ENCODE peak calls at places on chromosomes 13 and 19, in four cellular contexts. U, O, P and N are unnamed samples. For H3K4me1, the result is how much of the 10 kb centered on the place peaks cover.

GRCh38 chr19:3469638-3470499 is 10.5 kb downstream of the SMIM24 start:
- DNase-seq in U (no peak), O (no peak), P (no peak), N (no peak)

GRCh38 chr19:49331616-49332055 is 3.6 kb upstream of the CD37 start:
- DNase-seq in P (no peak), O (peak), U (no peak), N (no peak)

GRCh38 chr13:114099191-114099590 is 33.2 kb downstream of the RASA3 start:
- DNase-seq in U (no peak), P (peak), O (peak), N (peak)

GRCh38 chr19:48630289-48631036 is 6.7 kb downstream of the DBP start:
- DNase-seq in U (no peak), O (peak), P (peak), N (peak)

GRCh38 chr13:109610517-109610916 is 175.9 kb downstream of the IRS2 start:
- DNase-seq in U (peak), P (no peak), O (peak), N (no peak)

GRCh38 chr19:56117889-56118288 is 3.2 kb downstream of the ZNF787 start:
- DNase-seq in P (no peak), U (no peak), O (no peak), N (no peak)

GRCh38 chr13:45333973-45334922 is 6.7 kb downstream of the TPT1 start:
- DNase-seq in P (no peak), U (no peak), O (no peak), N (no peak)

GRCh38 chr13:54373211-54373610 is 1344.6 kb downstream of the OLFM4 start:
- DNase-seq in O (no peak), U (no peak), P (no peak), N (no peak)

GRCh38 chr13:43785681-43786471 is 896 bp downstream of the ENOX1 start:
- DNase-seq in U (no peak), O (peak), P (peak), N (peak)

GRCh38 chr13:34201050-34201913 is 383.3 kb downstream of the RFC3 start:
- DNase-seq in U (no peak), O (no peak), P (no peak), N (no peak)

GRCh38 chr13:27631156-27631555 is 9.5 kb downstream of the POLR1D start:
- DNase-seq in O (no peak), P (no peak), U (no peak), N (no peak)

GRCh38 chr19:44003461-44004134 is 841 bp downstream of the ZNF230 start:
- DNase-seq in P (no peak), U (no peak), O (no peak), N (no peak)

GRCh38 chr19:17539288-17540117 is 15.9 kb upstream of the COLGALT1 start:
- DNase-seq in O (peak), P (peak), U (peak), N (peak)

GRCh38 chr13:51437550-51438127 is 15.2 kb downstream of the INTS6 start:
- DNase-seq in O (no peak), U (no peak), P (no peak), N (no peak)

GRCh38 chr13:102089177-102089576 is 312.7 kb downstream of the FGF14 start:
- DNase-seq in P (no peak), O (no peak), U (no peak), N (no peak)

GRCh38 chr13:24263652-24264051 is 45.7 kb upstream of the C1QTNF9 start:
- DNase-seq in O (no peak), P (no peak), U (no peak), N (no peak)

GRCh38 chr13:101258071-101258470 is 158.2 kb downstream of the NALCN start:
- DNase-seq in U (no peak), P (no peak), O (no peak), N (no peak)

GRCh38 chr13:100075700-100076587 is 12.9 kb upstream of the PCCA start:
- DNase-seq in O (no peak), U (no peak), P (no peak), N (no peak)

GRCh38 chr19:17091758-17092333 is 16.3 kb downstream of the MYO9B start:
- DNase-seq in O (peak), U (no peak), P (peak), N (no peak)

GRCh38 chr19:10826236-10826635 is 9.8 kb downstream of the TMED1 start:
- DNase-seq in P (no peak), O (no peak), U (no peak), N (no peak)

GRCh38 chr19:8635422-8635821 is 5.0 kb downstream of the NFILZ start:
- DNase-seq in O (no peak), U (no peak), P (no peak), N (no peak)

GRCh38 chr13:25213716-25214115 is 41.6 kb upstream of the AMER2 start:
- DNase-seq in U (no peak), P (no peak), O (no peak), N (no peak)

GRCh38 chr19:47124937-47125668 is 5.5 kb upstream of the SAE1 start:
- DNase-seq in O (peak), P (no peak), U (no peak), N (no peak)

GRCh38 chr19:15436826-15437110 is 13.0 kb downstream of the WIZ start:
- DNase-seq in U (no peak), P (no peak), O (no peak), N (peak)

GRCh38 chr13:30715837-30716236 is 19.5 kb upstream of the ALOX5AP start:
- DNase-seq in O (no peak), U (no peak), P (peak), N (no peak)

GRCh38 chr13:90899411-90899810 is 448.1 kb upstream of the MIR17HG start:
- DNase-seq in O (no peak), P (no peak), U (no peak), N (no peak)

GRCh38 chr19:5339470-5339949 is 1.1 kb downstream of the PTPRS start:
- DNase-seq in O (no peak), U (no peak), P (no peak), N (no peak)
- H3K4me3 ChIP-seq in O (peak), U (peak), P (peak), N (peak)

DNA sequence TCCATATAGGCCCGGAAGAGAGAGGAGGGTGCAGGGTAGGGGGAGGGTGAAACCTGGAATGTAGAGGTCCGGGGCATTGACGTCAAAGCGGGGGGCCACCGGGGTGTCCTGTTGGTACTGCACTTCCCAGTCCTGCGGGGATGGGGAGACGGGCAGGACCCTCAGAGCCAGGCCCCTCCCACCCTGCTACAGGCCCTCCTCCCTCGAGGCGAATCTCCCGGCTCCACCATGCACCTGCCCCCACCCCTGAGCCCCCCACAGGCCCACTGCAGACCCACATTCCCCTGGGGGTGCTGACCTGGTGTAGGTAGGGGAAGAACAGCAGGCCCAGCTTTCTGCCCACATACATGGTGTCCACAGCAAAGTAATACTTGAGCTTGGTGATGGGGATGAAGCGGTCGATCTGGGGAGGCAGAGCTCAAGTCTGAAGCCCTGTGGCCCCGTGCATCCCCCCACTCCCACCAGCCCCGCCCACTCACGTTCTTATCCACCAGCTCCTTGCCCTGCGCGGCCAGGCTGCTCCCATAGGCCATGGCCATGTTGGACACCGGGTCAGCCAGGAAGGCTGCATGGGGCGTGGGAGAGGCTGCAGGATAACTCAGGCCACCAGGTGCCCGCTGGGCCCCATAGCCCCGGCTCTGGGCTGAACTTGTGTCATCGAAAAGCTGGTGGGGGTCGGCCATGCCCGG is 5.0 kb downstream of the C19orf33 start:
- DNase-seq in O (no peak), P (no peak), U (no peak), N (no peak)
- TF ChIP-seq POLR2A in O (no peak), P (no peak), U (no peak), N (no peak)

GRCh38 chr13:82850644-82851043 is 1031.6 kb downstream of the SLITRK1 start:
- DNase-seq in O (no peak), P (no peak), U (no peak), N (no peak)

GRCh38 chr13:82848766-82849165 is 1033.5 kb downstream of the SLITRK1 start:
- DNase-seq in U (no peak), P (no peak), O (no peak), N (no peak)

GRCh38 chr13:82847595-82847994 is 1034.7 kb downstream of the SLITRK1 start:
- DNase-seq in U (no peak), P (no peak), O (no peak), N (no peak)
- H3K4me1 ChIP-seq in U (under half), P (under half), O (under half), N (under half)

GRCh38 chr19:35346193-35347052 is 1.3 kb upstream of the FFAR1 start:
- DNase-seq in O (peak), P (no peak), U (no peak), N (no peak)

GRCh38 chr19:35349614-35350521 is 2.2 kb downstream of the FFAR1 start:
- DNase-seq in P (no peak), O (peak), U (no peak), N (no peak)

GRCh38 chr19:35347171-35347929 is at the start of gene FFAR1:
- DNase-seq in O (peak), P (no peak), U (no peak), N (no peak)

GRCh38 chr19:35348909-35349611 is 1.4 kb downstream of the FFAR1 start:
- DNase-seq in P (no peak), O (peak), U (no peak), N (no peak)

GRCh38 chr19:35347930-35348298 is 212 bp downstream of the FFAR1 start:
- DNase-seq in P (no peak), O (no peak), U (no peak), N (no peak)
- H3K4me3 ChIP-seq in P (no peak), O (no peak), U (no peak), N (no peak)

GRCh38 chr13:41313659-41314197 is 2.7 kb downstream of the NAA16 start:
- DNase-seq in O (no peak), P (no peak), U (no peak), N (no peak)

GRCh38 chr13:41313117-41313516 is 2.0 kb downstream of the NAA16 start:
- DNase-seq in P (no peak), O (no peak), U (no peak), N (no peak)

GRCh38 chr13:41317243-41317642 is 6.2 kb downstream of the NAA16 start:
- DNase-seq in P (no peak), O (no peak), U (no peak), N (no peak)

GRCh38 chr13:41311607-41312500 is 787 bp downstream of the NAA16 start:
- DNase-seq in P (peak), O (peak), U (no peak), N (peak)

GRCh38 chr13:41315466-41316047 is 4.5 kb downstream of the NAA16 start:
- DNase-seq in U (no peak), O (no peak), P (no peak), N (no peak)
- TF ChIP-seq POLR2A in U (no peak), O (no peak), P (no peak), N (no peak)

DNA sequence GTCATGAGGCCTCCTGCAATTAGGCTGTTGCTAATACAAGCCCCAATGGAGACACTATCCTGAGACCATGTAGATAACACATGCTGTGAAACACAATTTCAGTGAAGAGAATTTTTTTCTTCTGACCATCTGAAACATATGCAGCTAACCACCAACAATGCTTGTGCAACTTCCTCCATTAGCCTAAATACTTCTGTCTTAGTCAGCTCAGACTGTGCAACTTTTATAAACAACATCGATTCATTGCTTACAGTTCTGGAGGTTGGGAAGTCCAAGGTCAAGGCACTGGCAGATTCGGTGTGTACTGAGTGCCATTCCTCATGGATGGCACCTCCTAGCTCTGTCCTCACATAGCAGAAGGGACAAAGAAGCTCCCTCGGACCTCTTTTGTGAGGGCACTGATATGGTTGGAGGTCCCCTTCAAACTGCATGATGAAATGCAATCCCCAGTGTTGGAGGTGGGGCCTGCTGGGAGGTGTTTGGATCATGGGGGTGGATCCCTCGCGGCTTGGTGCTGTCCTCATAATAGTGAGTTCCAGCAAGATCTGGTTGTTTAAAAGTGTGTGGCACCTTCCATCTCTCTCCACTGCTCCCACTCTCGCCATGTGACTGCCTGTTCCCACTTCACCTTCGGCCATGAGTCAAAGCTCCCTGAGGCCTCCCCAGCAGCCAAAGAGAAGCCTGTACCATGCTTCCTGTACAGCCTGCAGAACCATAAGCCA is 27.7 kb downstream of the STK24 start:
- DNase-seq in P (no peak), U (no peak), O (no peak), N (no peak)
- H3K4me1 ChIP-seq in P (under half), U (under half), O (half or more), N (under half)

GRCh38 chr13:94711561-94712286 is 621 bp downstream of the SOX21 start:
- DNase-seq in U (no peak), O (no peak), P (no peak), N (no peak)
- H3K4me3 ChIP-seq in U (peak), O (peak), P (peak), N (no peak)

GRCh38 chr19:20661150-20661819 is at the start of gene ZNF626:
- DNase-seq in U (peak), O (peak), P (peak), N (peak)
- TF ChIP-seq POLR2A in U (peak), O (peak), P (peak), N (peak)

GRCh38 chr13:112101360-112101930 is 34.5 kb downstream of the SOX1 start:
- DNase-seq in P (no peak), U (no peak), O (no peak), N (no peak)
- H3K4me1 ChIP-seq in P (under half), U (under half), O (under half), N (under half)